ENCODE peak calls at places on chromosomes 16 and 17, in nine cellular contexts. R is cardiac fibroblast; A is heart right ventricle; H is activated CD8-positive, alpha-beta T cell treated with anti-CD3 and anti-CD28 coated beads for 36 hours; J is MM.1S; F is OCI-LY7; T is psoas muscle; P is HFFc6; V is astrocyte of the cerebellum. N is an unnamed sample.

GRCh38 chr16:4182581-4183257 is 59.2 kb downstream of the SRL start:
- DNase-seq in F (no peak), V (no peak), A (no peak), P (no peak), H (no peak), T (no peak), J (no peak), R (no peak), N (no peak)

GRCh38 chr17:65204001-65204400 is 66.8 kb downstream of the RGS9 start:
- DNase-seq in V (no peak), T (no peak), H (no peak), A (no peak), F (no peak), P (no peak), R (no peak), J (no peak), N (no peak)

GRCh38 chr16:67663151-67663876 is 2.6 kb downstream of the PARD6A start:
- DNase-seq in H (peak; percentile 69), F (peak; percentile 35), T (no peak), A (peak; percentile 18), V (no peak), J (no peak), R (no peak), P (no peak), N (no peak)

GRCh38 chr17:2076461-2076984 is 21.6 kb downstream of the HIC1 start:
- DNase-seq in P (no peak), F (no peak), T (no peak), H (no peak), R (no peak), J (no peak), V (no peak), A (no peak), N (no peak)

GRCh38 chr17:75077072-75077489 is 10.7 kb upstream of the SLC16A5 start:
- DNase-seq in A (no peak), J (no peak), R (no peak), F (no peak), T (no peak), P (no peak), V (no peak), H (no peak), N (no peak)

GRCh38 chr16:48054881-48055601 is 100.8 kb downstream of the ABCC12 start:
- DNase-seq in V (peak; percentile 46), F (peak; percentile 27), A (peak; percentile 24), P (peak; percentile 59), J (peak; percentile 19), H (peak; percentile 48), T (peak; percentile 16), R (peak; percentile 75), N (no peak)

GRCh38 chr17:3565143-3565542 is 7.5 kb upstream of the TRPV3 start:
- DNase-seq in R (no peak), P (no peak), T (no peak), V (no peak), J (no peak), A (no peak), F (no peak), H (no peak), N (no peak)

GRCh38 chr17:72717276-72717675 is 375.2 kb downstream of the SLC39A11 start:
- DNase-seq in A (no peak), F (no peak), J (no peak), V (no peak), P (no peak), T (no peak), H (no peak), R (no peak), N (no peak)

GRCh38 chr16:46970089-46970488 is 3.4 kb downstream of the DNAJA2 start:
- DNase-seq in R (no peak), J (no peak), H (no peak), T (peak; percentile 27), P (no peak), A (peak; percentile 42), V (no peak), F (no peak), N (no peak)

GRCh38 chr16:46857261-46857962 is 26.4 kb upstream of the C16orf87 start:
- DNase-seq in P (peak; percentile 66), F (peak; percentile 29), R (peak; percentile 74), T (no peak), V (peak; percentile 34), H (peak; percentile 15), A (no peak), J (peak; percentile 12), N (no peak)

GRCh38 chr17:64354396-64354795 is 36.3 kb downstream of the PECAM1 start:
- DNase-seq in J (no peak), A (no peak), P (no peak), V (peak; percentile 68), F (no peak), R (no peak), H (no peak), T (no peak), N (no peak)

DNA sequence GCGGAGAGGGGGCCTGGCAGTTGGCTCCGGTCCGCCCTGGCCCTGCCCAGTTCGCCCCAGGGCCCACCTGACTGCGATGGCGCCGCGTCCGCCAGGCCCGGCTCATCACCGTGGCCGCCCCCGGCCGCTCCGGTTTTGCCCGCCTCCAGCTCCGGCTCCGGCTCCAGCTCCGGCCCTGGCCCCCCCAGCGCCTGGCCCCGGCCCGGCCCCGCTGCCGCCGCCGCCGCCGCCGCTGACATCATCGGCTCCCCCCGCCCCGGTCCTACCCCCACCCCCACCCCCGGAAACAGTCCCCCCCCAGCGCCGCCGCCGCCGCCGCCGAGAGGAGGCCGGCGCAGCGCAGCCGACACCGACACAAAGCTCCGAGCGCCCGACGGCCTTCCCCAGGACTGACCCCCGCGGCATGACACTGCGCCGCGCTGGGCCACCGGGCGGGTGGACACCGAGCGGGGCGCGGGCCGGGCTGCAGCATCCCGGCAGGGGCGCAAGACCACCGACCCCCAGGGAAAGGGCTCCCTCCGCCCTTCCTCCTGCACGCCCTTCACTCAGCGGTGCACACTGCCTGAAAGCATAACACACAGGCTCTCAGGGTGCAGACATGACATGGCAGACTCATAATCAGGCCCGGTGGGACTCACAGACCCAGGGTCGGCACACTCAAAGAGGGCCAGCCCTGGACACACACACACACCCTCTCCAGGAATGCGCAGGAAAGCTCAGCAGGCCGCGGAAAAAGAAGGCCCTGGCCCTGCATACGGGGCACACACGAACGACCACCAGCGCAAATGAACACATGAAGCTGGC is at the start of gene ZBTB4:
- DNase-seq in P (peak; percentile 17), T (peak; percentile 72), H (peak; percentile 63), J (peak; percentile 42), R (peak; percentile 39), V (no peak), A (peak; percentile 75), F (peak; percentile 35), N (no peak)
- TF ChIP-seq CTCF in P (no peak), T (no peak), H (no peak), J (no peak), R (no peak), V (no peak), A (no peak), F (no peak), N (no peak)

DNA sequence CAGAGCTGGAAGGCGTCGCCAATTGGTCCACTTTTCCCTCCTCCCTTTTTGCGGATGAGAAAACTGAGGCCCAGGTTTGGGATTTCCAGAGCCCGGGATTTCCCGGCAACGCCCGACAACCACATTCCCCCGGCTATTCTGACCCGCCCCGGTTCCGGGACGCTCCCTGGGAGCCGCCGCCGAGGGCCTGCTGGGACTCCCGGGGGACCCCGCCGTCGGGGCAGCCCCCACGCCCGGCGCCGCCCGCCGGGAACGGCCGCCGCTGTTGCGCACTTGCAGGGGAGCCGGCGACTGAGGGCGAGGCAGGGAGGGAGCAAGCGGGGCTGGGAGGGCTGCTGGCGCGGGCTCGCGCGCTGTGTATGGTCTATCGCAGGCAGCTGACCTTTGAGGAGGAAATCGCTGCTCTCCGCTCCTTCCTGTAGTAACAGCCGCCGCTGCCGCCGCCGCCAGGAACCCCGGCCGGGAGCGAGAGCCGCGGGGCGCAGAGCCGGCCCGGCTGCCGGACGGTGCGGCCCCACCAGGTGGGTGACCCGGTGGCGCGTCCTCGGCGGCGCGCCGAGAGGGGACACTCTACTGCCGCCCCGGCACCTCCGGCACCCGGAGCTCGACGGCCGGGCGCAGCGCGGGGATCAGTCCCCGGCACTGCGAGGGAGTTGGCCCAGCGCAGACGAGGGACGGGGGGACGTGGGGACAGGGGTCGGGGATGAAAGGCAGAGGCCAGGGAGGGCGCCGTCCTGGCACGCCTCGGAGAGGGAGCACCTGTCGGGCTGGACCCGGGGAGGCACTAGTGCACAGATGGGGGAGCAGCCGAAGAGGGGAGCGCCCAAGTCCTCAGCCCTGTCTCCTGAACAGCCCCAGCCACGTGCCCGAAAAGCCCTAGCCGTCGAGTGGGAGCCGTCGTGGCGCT is at the start of gene STAT5A:
- DNase-seq in T (peak; percentile 92), A (peak; percentile 91), J (peak; percentile 63), V (peak; percentile 41), H (peak; percentile 90), R (peak; percentile 79), F (peak; percentile 59), P (peak; percentile 28), N (no peak)
- TF ChIP-seq CTCF in T (no peak), A (no peak), J (no peak), V (no peak), H (no peak), R (no peak), F (no peak), P (no peak), N (no peak)

DNA sequence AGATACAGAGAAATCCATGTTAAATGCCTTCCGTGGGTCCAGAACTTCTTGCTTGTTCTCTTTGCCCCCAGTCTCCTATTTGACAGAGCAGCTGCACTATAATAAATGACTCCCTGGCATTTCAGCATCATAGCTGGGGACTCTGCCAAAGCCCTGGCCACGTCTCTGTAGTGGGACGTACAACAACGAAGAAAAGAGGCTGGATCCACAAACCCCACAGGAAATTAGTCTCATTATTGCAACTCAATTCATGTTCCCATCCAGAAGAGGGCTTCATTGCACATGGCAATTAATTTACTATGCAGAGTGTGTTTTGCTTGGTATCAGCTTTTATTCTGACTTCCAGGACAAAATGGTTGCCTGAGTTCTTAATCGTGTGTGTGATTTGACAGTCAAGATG is 121.3 kb downstream of the CDH13 start:
- DNase-seq in T (peak; percentile 27), F (no peak), V (peak; percentile 82), H (no peak), P (peak; percentile 18), J (no peak), R (peak; percentile 80), A (peak; percentile 28), N (no peak)
- TF ChIP-seq CTCF in T (no peak), F (peak; percentile 19), V (peak; percentile 42), H (no peak), P (peak; percentile 45), J (no peak), R (peak; percentile 40), A (peak; percentile 56), N (peak; percentile 29)

GRCh38 chr17:60527701-60528100 is 1.7 kb upstream of the APPBP2 start:
- DNase-seq in V (no peak), A (no peak), R (no peak), J (no peak), H (no peak), F (no peak), P (no peak), T (no peak), N (no peak)

GRCh38 chr17:60525624-60526514 is at the start of gene APPBP2:
- DNase-seq in H (peak; percentile 78), J (peak; percentile 74), T (peak; percentile 87), V (peak; percentile 66), A (peak; percentile 88), P (peak; percentile 73), R (peak; percentile 88), F (peak; percentile 78), N (no peak)

GRCh38 chr17:60528828-60529227 is 2.8 kb upstream of the APPBP2 start:
- DNase-seq in V (no peak), R (no peak), P (no peak), T (no peak), F (no peak), H (no peak), J (no peak), A (no peak), N (no peak)

GRCh38 chr17:60526726-60527125 is 684 bp upstream of the APPBP2 start:
- DNase-seq in T (no peak), J (no peak), F (no peak), V (no peak), H (no peak), P (no peak), A (no peak), R (peak; percentile 36), N (no peak)

GRCh38 chr17:60529806-60530205 is 3.8 kb upstream of the APPBP2 start:
- DNase-seq in A (no peak), R (no peak), T (no peak), F (no peak), H (no peak), P (no peak), V (no peak), J (no peak), N (no peak)
- TF ChIP-seq CTCF in A (no peak), R (no peak), T (no peak), F (no peak), H (no peak), P (no peak), V (no peak), J (no peak), N (no peak)